ENCODE peak calls at places on chromosomes 13 and 19, in ten cellular contexts. One of them, this sample, is unnamed.

GRCh38 chr19:41701401-41702075 is 6.9 kb upstream of the CEACAM5 start:
- DNase-seq in kidney: no peak
- DNase-seq in breast epithelium: no peak
- DNase-seq in mucosa of descending colon: no peak
- DNase-seq in choroid plexus epithelial cell: no peak
- DNase-seq in astrocyte of the spinal cord: no peak
- DNase-seq in uterus: no peak
- DNase-seq in IMR-90: no peak
- DNase-seq in brain microvascular endothelial cell: no peak
- DNase-seq in AG09309: no peak
- DNase-seq in this sample: no peak

GRCh38 chr13:73242515-73243015 is 183.8 kb downstream of the KLF5 start:
- DNase-seq in mucosa of descending colon: no peak
- DNase-seq in choroid plexus epithelial cell: no peak
- DNase-seq in brain microvascular endothelial cell: no peak
- DNase-seq in AG09309: no peak
- DNase-seq in kidney: no peak
- DNase-seq in IMR-90: no peak
- DNase-seq in astrocyte of the spinal cord: no peak
- DNase-seq in uterus: no peak
- DNase-seq in breast epithelium: no peak
- DNase-seq in this sample: no peak

GRCh38 chr13:94660695-94661324 is 51.5 kb downstream of the SOX21 start:
- DNase-seq in choroid plexus epithelial cell: peak; percentile 54
- DNase-seq in uterus: no peak
- DNase-seq in brain microvascular endothelial cell: peak; percentile 27
- DNase-seq in kidney: no peak
- DNase-seq in breast epithelium: no peak
- DNase-seq in mucosa of descending colon: no peak
- DNase-seq in astrocyte of the spinal cord: peak; percentile 34
- DNase-seq in IMR-90: peak; percentile 41
- DNase-seq in AG09309: no peak
- DNase-seq in this sample: peak; percentile 51

GRCh38 chr13:85379433-85379832 is 419.8 kb downstream of the SLITRK6 start:
- DNase-seq in IMR-90: no peak
- DNase-seq in astrocyte of the spinal cord: no peak
- DNase-seq in uterus: no peak
- DNase-seq in mucosa of descending colon: no peak
- DNase-seq in breast epithelium: no peak
- DNase-seq in kidney: no peak
- DNase-seq in AG09309: no peak
- DNase-seq in choroid plexus epithelial cell: peak; percentile 6
- DNase-seq in brain microvascular endothelial cell: no peak
- DNase-seq in this sample: no peak

GRCh38 chr13:112637017-112637801 is 49.3 kb upstream of the TUBGCP3 start:
- DNase-seq in uterus: no peak
- DNase-seq in brain microvascular endothelial cell: no peak
- DNase-seq in AG09309: no peak
- DNase-seq in mucosa of descending colon: no peak
- DNase-seq in breast epithelium: peak; percentile 37
- DNase-seq in kidney: peak; percentile 55
- DNase-seq in IMR-90: no peak
- DNase-seq in astrocyte of the spinal cord: no peak
- DNase-seq in choroid plexus epithelial cell: no peak
- DNase-seq in this sample: no peak

GRCh38 chr19:31023038-31023437 is 326.2 kb downstream of the TSHZ3 start:
- DNase-seq in brain microvascular endothelial cell: no peak
- DNase-seq in mucosa of descending colon: no peak
- DNase-seq in kidney: no peak
- DNase-seq in choroid plexus epithelial cell: no peak
- DNase-seq in AG09309: no peak
- DNase-seq in IMR-90: no peak
- DNase-seq in breast epithelium: no peak
- DNase-seq in uterus: no peak
- DNase-seq in astrocyte of the spinal cord: no peak
- DNase-seq in this sample: no peak

GRCh38 chr19:47111081-47111589 is 2.4 kb downstream of the ZC3H4 start:
- DNase-seq in IMR-90: no peak
- DNase-seq in choroid plexus epithelial cell: peak; percentile 19
- DNase-seq in kidney: no peak
- DNase-seq in mucosa of descending colon: peak; percentile 65
- DNase-seq in uterus: peak; percentile 30
- DNase-seq in AG09309: no peak
- DNase-seq in astrocyte of the spinal cord: no peak
- DNase-seq in breast epithelium: no peak
- DNase-seq in brain microvascular endothelial cell: no peak
- DNase-seq in this sample: no peak

GRCh38 chr13:42574011-42574410 is at the start of gene TNFSF11:
- DNase-seq in AG09309: no peak
- DNase-seq in mucosa of descending colon: no peak
- DNase-seq in breast epithelium: no peak
- DNase-seq in astrocyte of the spinal cord: no peak
- DNase-seq in IMR-90: no peak
- DNase-seq in choroid plexus epithelial cell: peak; percentile 51
- DNase-seq in kidney: peak; percentile 71
- DNase-seq in uterus: no peak
- DNase-seq in brain microvascular endothelial cell: no peak
- DNase-seq in this sample: no peak

GRCh38 chr19:3034194-3034844 is 5.2 kb upstream of the TLE2 start:
- DNase-seq in choroid plexus epithelial cell: peak; percentile 50
- DNase-seq in astrocyte of the spinal cord: peak; percentile 23
- DNase-seq in brain microvascular endothelial cell: no peak
- DNase-seq in IMR-90: peak; percentile 64
- DNase-seq in AG09309: no peak
- DNase-seq in mucosa of descending colon: no peak
- DNase-seq in uterus: no peak
- DNase-seq in breast epithelium: no peak
- DNase-seq in kidney: no peak
- DNase-seq in this sample: peak; percentile 47

GRCh38 chr13:76667551-76667950 is 218.7 kb downstream of the KCTD12 start:
- DNase-seq in uterus: peak; percentile 37
- DNase-seq in mucosa of descending colon: no peak
- DNase-seq in brain microvascular endothelial cell: peak; percentile 61
- DNase-seq in kidney: no peak
- DNase-seq in breast epithelium: no peak
- DNase-seq in IMR-90: peak; percentile 77
- DNase-seq in AG09309: peak; percentile 48
- DNase-seq in astrocyte of the spinal cord: peak; percentile 64
- DNase-seq in choroid plexus epithelial cell: peak; percentile 89
- DNase-seq in this sample: peak; percentile 92

GRCh38 chr13:50080856-50081105 is 65.5 kb downstream of the KCNRG start:
- DNase-seq in astrocyte of the spinal cord: peak; percentile 54
- DNase-seq in brain microvascular endothelial cell: no peak
- DNase-seq in kidney: no peak
- DNase-seq in mucosa of descending colon: no peak
- DNase-seq in choroid plexus epithelial cell: peak; percentile 39
- DNase-seq in IMR-90: peak; percentile 27
- DNase-seq in breast epithelium: no peak
- DNase-seq in uterus: no peak
- DNase-seq in AG09309: no peak
- DNase-seq in this sample: peak; percentile 57

GRCh38 chr13:43990829-43991228 is 111.1 kb downstream of the LACC1 start:
- DNase-seq in IMR-90: no peak
- DNase-seq in uterus: no peak
- DNase-seq in choroid plexus epithelial cell: no peak
- DNase-seq in mucosa of descending colon: no peak
- DNase-seq in brain microvascular endothelial cell: no peak
- DNase-seq in breast epithelium: no peak
- DNase-seq in AG09309: no peak
- DNase-seq in kidney: no peak
- DNase-seq in astrocyte of the spinal cord: no peak
- DNase-seq in this sample: no peak

GRCh38 chr19:43634068-43634467 is 5.6 kb downstream of the CADM4 start:
- DNase-seq in AG09309: no peak
- DNase-seq in brain microvascular endothelial cell: no peak
- DNase-seq in uterus: no peak
- DNase-seq in IMR-90: no peak
- DNase-seq in breast epithelium: no peak
- DNase-seq in astrocyte of the spinal cord: no peak
- DNase-seq in kidney: no peak
- DNase-seq in choroid plexus epithelial cell: no peak
- DNase-seq in mucosa of descending colon: no peak
- DNase-seq in this sample: no peak

GRCh38 chr13:50732712-50733111 is 110.8 kb downstream of the DLEU7 start:
- DNase-seq in choroid plexus epithelial cell: peak; percentile 80
- DNase-seq in uterus: no peak
- DNase-seq in brain microvascular endothelial cell: peak; percentile 47
- DNase-seq in kidney: no peak
- DNase-seq in astrocyte of the spinal cord: peak; percentile 40
- DNase-seq in AG09309: peak; percentile 77
- DNase-seq in breast epithelium: no peak
- DNase-seq in IMR-90: peak; percentile 19
- DNase-seq in mucosa of descending colon: no peak
- DNase-seq in this sample: peak; percentile 78

GRCh38 chr19:4815426-4816387 is 15.8 kb downstream of the TICAM1 start:
- DNase-seq in AG09309: peak; percentile 60
- DNase-seq in IMR-90: peak; percentile 92
- DNase-seq in breast epithelium: peak; percentile 86
- DNase-seq in choroid plexus epithelial cell: peak; percentile 96
- DNase-seq in astrocyte of the spinal cord: peak; percentile 91
- DNase-seq in brain microvascular endothelial cell: peak; percentile 92
- DNase-seq in kidney: peak; percentile 92
- DNase-seq in uterus: peak; percentile 90
- DNase-seq in mucosa of descending colon: peak; percentile 88
- DNase-seq in this sample: peak; percentile 93
- H3K4me3 ChIP-seq in AG09309: no peak overlapping the region
- H3K4me3 ChIP-seq in IMR-90: no peak overlapping the region
- H3K4me3 ChIP-seq in breast epithelium: peak overlapping the region; percentile 25
- H3K4me3 ChIP-seq in choroid plexus epithelial cell: peak overlapping the region; percentile 35
- H3K4me3 ChIP-seq in astrocyte of the spinal cord: peak overlapping the region; percentile 1
- H3K4me3 ChIP-seq in brain microvascular endothelial cell: peak overlapping the region; percentile 24
- H3K4me3 ChIP-seq in kidney: peak overlapping the region; percentile 30
- H3K4me3 ChIP-seq in uterus: no peak overlapping the region
- H3K4me3 ChIP-seq in mucosa of descending colon: no peak overlapping the region
- H3K4me3 ChIP-seq in this sample: no peak overlapping the region

GRCh38 chr13:24541127-24541475 is 28.5 kb upstream of the PARP4 start:
- DNase-seq in IMR-90: no peak
- DNase-seq in breast epithelium: no peak
- DNase-seq in brain microvascular endothelial cell: no peak
- DNase-seq in AG09309: no peak
- DNase-seq in mucosa of descending colon: no peak
- DNase-seq in kidney: no peak
- DNase-seq in uterus: no peak
- DNase-seq in choroid plexus epithelial cell: no peak
- DNase-seq in astrocyte of the spinal cord: no peak
- DNase-seq in this sample: no peak

GRCh38 chr13:24539500-24540165 is 27.1 kb upstream of the PARP4 start:
- DNase-seq in kidney: no peak
- DNase-seq in choroid plexus epithelial cell: no peak
- DNase-seq in breast epithelium: no peak
- DNase-seq in brain microvascular endothelial cell: no peak
- DNase-seq in mucosa of descending colon: no peak
- DNase-seq in AG09309: no peak
- DNase-seq in uterus: no peak
- DNase-seq in astrocyte of the spinal cord: no peak
- DNase-seq in IMR-90: no peak
- DNase-seq in this sample: no peak

DNA sequence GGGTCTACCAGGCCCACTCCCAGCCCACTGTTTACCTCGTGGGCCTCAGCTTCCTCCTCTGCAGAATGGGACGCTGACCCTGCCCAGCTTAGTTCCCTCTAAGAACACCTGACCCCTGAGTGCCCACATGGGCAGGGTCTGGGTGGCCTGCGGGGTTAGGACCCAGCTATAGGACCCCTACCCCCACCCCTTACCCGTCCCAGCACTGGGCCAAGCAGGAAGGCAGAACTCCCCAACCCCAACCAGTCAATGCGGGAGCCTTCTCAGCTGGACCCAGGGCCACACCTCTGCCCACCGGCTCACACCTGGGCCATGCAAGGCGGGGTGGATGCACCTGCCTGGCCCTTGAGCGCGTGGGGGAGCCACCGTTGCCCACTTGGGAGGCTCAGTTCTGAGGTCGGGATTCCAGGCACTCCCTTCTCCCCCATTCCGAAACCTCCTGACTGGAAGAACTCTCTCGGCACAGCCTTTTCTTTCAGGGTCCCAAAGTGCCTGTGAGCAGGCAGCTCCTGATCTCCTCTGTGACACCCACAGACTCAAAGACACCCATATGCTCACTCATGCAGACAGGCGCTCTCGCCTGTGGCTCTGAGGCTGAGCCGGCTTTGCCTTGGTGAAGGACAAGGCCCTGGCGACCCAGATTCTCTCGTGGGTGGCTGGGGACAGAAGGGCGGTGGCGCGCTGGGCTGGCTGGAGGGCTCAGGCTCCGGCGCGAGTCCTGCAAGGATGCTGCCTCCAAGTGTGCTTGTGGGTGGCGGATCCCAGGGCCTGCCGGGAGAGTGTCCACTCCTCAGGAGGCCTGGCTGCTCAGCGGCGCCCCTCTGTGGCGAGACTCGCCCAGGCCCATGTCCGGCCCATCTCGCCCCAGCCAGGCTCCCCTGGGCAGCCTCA is 27.9 kb upstream of the PARP4 start:
- DNase-seq in IMR-90: no peak
- DNase-seq in mucosa of descending colon: no peak
- DNase-seq in kidney: no peak
- DNase-seq in brain microvascular endothelial cell: no peak
- DNase-seq in choroid plexus epithelial cell: peak; percentile 29
- DNase-seq in AG09309: no peak
- DNase-seq in astrocyte of the spinal cord: no peak
- DNase-seq in uterus: no peak
- DNase-seq in breast epithelium: no peak
- DNase-seq in this sample: no peak
- TF ChIP-seq CTCF in IMR-90: peak; percentile 19
- TF ChIP-seq CTCF in mucosa of descending colon: no peak
- TF ChIP-seq CTCF in kidney: no peak
- TF ChIP-seq CTCF in brain microvascular endothelial cell: peak; percentile 70
- TF ChIP-seq CTCF in choroid plexus epithelial cell: peak; percentile 56
- TF ChIP-seq CTCF in AG09309: peak; percentile 24
- TF ChIP-seq CTCF in astrocyte of the spinal cord: peak; percentile 37
- TF ChIP-seq CTCF in uterus: no peak
- TF ChIP-seq CTCF in breast epithelium: no peak
- TF ChIP-seq CTCF in this sample: no peak

DNA sequence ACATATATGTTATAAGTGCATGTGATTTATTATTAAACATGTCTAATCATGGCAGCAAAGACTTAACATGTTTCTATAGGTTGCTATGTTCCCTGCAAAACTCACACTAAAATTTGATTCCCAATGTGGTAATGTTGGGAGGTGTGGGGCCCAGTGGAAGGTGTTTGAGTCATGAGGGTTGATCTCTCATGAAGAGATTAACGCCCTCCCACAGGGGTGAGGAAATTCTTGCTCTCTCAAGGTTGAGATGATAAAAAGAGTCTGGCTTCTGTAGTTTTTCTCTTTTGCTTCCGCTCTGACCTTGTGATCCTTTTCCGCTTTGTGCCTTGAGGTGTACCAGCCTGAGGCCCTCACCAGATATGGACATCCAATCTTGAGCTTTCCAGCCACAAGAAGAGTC is 737.5 kb upstream of the SLITRK5 start:
- DNase-seq in breast epithelium: no peak
- DNase-seq in choroid plexus epithelial cell: no peak
- DNase-seq in brain microvascular endothelial cell: no peak
- DNase-seq in astrocyte of the spinal cord: no peak
- DNase-seq in IMR-90: no peak
- DNase-seq in uterus: no peak
- DNase-seq in kidney: no peak
- DNase-seq in mucosa of descending colon: no peak
- DNase-seq in AG09309: no peak
- DNase-seq in this sample: no peak
- H3K4me3 ChIP-seq in breast epithelium: no peak overlapping the region
- H3K4me3 ChIP-seq in choroid plexus epithelial cell: no peak overlapping the region
- H3K4me3 ChIP-seq in brain microvascular endothelial cell: no peak overlapping the region
- H3K4me3 ChIP-seq in astrocyte of the spinal cord: no peak overlapping the region
- H3K4me3 ChIP-seq in IMR-90: no peak overlapping the region
- H3K4me3 ChIP-seq in uterus: no peak overlapping the region
- H3K4me3 ChIP-seq in kidney: no peak overlapping the region
- H3K4me3 ChIP-seq in mucosa of descending colon: no peak overlapping the region
- H3K4me3 ChIP-seq in AG09309: no peak overlapping the region
- H3K4me3 ChIP-seq in this sample: no peak overlapping the region

GRCh38 chr19:39514840-39515550 is at the start of gene SELENOV:
- DNase-seq in mucosa of descending colon: no peak
- DNase-seq in kidney: no peak
- DNase-seq in breast epithelium: no peak
- DNase-seq in brain microvascular endothelial cell: no peak
- DNase-seq in astrocyte of the spinal cord: no peak
- DNase-seq in IMR-90: no peak
- DNase-seq in uterus: no peak
- DNase-seq in choroid plexus epithelial cell: no peak
- DNase-seq in AG09309: no peak
- DNase-seq in this sample: no peak
- TF ChIP-seq CTCF in mucosa of descending colon: no peak
- TF ChIP-seq CTCF in kidney: no peak
- TF ChIP-seq CTCF in breast epithelium: no peak
- TF ChIP-seq CTCF in brain microvascular endothelial cell: no peak
- TF ChIP-seq CTCF in astrocyte of the spinal cord: no peak
- TF ChIP-seq CTCF in IMR-90: no peak
- TF ChIP-seq CTCF in uterus: no peak
- TF ChIP-seq CTCF in choroid plexus epithelial cell: no peak
- TF ChIP-seq CTCF in AG09309: no peak
- TF ChIP-seq CTCF in this sample: no peak

This sample was measured in fibroblast of the aortic adventitia.